ENCODE peak calls at places on chromosomes 16 and 17, in eight cellular contexts. N is Caco-2, Q is right atrium auricular region, S is adrenal gland, G is right lobe of liver, Z is heart right ventricle, B is foreskin fibroblast, P is colonic mucosa. E is an unnamed sample.
A peak's percentile ranks its signal among the peaks of the same experiment; 100 is the strongest.

GRCh38 chr16:1612320-1613111 is at the start of gene CRAMP1:
- DNase-seq in Q (no peak), N (peak; percentile 34), G (peak; percentile 62), S (peak; percentile 33), B (peak; percentile 39), P (peak; percentile 29), Z (peak; percentile 29), E (no peak)

GRCh38 chr16:81180578-81180977 is 57.9 kb upstream of the BCO1 start:
- DNase-seq in Z (no peak), G (no peak), N (no peak), B (peak; percentile 35), S (no peak), P (no peak), Q (no peak), E (no peak)

GRCh38 chr16:87724490-87725291 is 41.1 kb downstream of the KLHDC4 start:
- DNase-seq in Q (no peak), B (no peak), S (no peak), N (no peak), G (no peak), Z (no peak), P (no peak), E (peak; percentile 75)

GRCh38 chr16:11248133-11248532 is 7.9 kb downstream of the SOCS1 start:
- DNase-seq in P (no peak), N (no peak), S (no peak), Z (no peak), Q (no peak), B (no peak), G (no peak), E (no peak)

GRCh38 chr16:85591381-85591780 is 21.7 kb upstream of the GSE1 start:
- DNase-seq in N (no peak), P (no peak), Q (no peak), B (no peak), Z (no peak), S (no peak), G (no peak), E (no peak)

GRCh38 chr17:55440391-55440790 is 18.8 kb upstream of the MMD start:
- DNase-seq in Q (no peak), N (no peak), B (peak; percentile 45), P (no peak), Z (no peak), G (no peak), S (no peak), E (no peak)

GRCh38 chr17:33416131-33416530 is 123.0 kb upstream of the ASIC2 start:
- DNase-seq in S (no peak), G (no peak), Q (no peak), B (no peak), N (no peak), Z (no peak), P (no peak), E (no peak)

GRCh38 chr17:9615486-9615885 is 29.8 kb upstream of the USP43 start:
- DNase-seq in N (peak; percentile 1), S (no peak), G (no peak), P (no peak), Q (no peak), B (no peak), Z (no peak), E (no peak)

DNA sequence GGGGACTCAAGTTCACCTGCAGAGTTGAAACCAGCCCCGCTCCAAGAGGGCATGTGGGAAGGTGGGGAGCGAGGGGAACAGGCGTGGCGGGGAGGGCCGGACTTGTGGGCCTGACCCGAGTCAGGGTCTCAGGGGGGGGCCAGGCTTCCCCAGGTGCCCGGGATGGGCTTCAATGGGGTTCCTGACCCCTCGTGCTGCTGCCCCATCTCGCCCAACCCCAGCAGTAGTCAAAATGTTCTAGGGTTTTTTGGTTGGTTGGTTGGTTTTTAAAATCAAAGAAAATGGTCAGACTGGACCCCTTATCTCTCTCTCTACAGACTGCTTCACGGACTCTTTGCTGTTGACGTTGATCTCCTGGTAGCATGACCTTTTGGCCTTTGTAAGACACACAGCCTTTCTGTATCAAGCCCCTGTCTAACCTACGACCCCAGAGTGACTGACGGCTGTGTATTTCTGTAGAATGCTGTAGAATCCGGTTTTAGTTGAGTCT is 69.5 kb downstream of the AMFR start:
- DNase-seq in Z (no peak), Q (peak; percentile 36), S (peak; percentile 16), N (no peak), B (no peak), P (no peak), G (no peak), E (no peak)
- H3K4me3 ChIP-seq in Z (peak overlapping the region; percentile 28), Q (no peak overlapping the region), S (no peak overlapping the region), N (no peak overlapping the region), B (no peak overlapping the region), P (no peak overlapping the region), G (no peak overlapping the region), E (no peak overlapping the region)

GRCh38 chr17:44308320-44308818 is at the start of gene RUNDC3A:
- DNase-seq in S (peak; percentile 93), G (peak; percentile 78), Q (peak; percentile 73), P (peak; percentile 80), Z (peak; percentile 89), B (peak; percentile 90), N (peak; percentile 96), E (peak; percentile 79)

GRCh38 chr17:44310188-44310587 is 1.8 kb downstream of the RUNDC3A start:
- DNase-seq in S (no peak), N (no peak), P (no peak), Q (no peak), Z (no peak), G (no peak), B (no peak), E (no peak)

GRCh38 chr17:44308865-44309264 is 464 bp downstream of the RUNDC3A start:
- DNase-seq in Z (no peak), Q (no peak), B (no peak), S (no peak), G (no peak), P (no peak), N (no peak), E (no peak)

GRCh38 chr17:44309472-44309871 is 1.1 kb downstream of the RUNDC3A start:
- DNase-seq in P (no peak), G (no peak), Z (no peak), S (no peak), N (no peak), Q (no peak), B (no peak), E (no peak)

GRCh38 chr17:44307387-44308186 is 814 bp upstream of the RUNDC3A start:
- DNase-seq in N (peak; percentile 73), S (peak; percentile 84), B (peak; percentile 68), P (no peak), Q (no peak), Z (no peak), G (no peak), E (no peak)
- H3K4me3 ChIP-seq in N (peak overlapping the region; percentile 66), S (no peak overlapping the region), B (peak overlapping the region; percentile 51), P (peak overlapping the region; percentile 40), Q (peak overlapping the region; percentile 45), Z (peak overlapping the region; percentile 39), G (peak overlapping the region; percentile 26), E (peak overlapping the region; percentile 48)

GRCh38 chr17:77793146-77793887 is 165.2 kb upstream of the TNRC6C start:
- DNase-seq in N (no peak), Q (no peak), G (no peak), P (no peak), Z (no peak), B (no peak), S (no peak), E (no peak)

GRCh38 chr17:77793888-77794235 is 164.6 kb upstream of the TNRC6C start:
- DNase-seq in Z (no peak), S (no peak), B (no peak), P (no peak), G (no peak), N (no peak), Q (no peak), E (no peak)

GRCh38 chr17:77786740-77787505 is 171.6 kb upstream of the TNRC6C start:
- DNase-seq in G (no peak), Z (no peak), N (no peak), P (no peak), Q (no peak), B (peak; percentile 37), S (no peak), E (no peak)

GRCh38 chr17:77792626-77793025 is 165.9 kb upstream of the TNRC6C start:
- DNase-seq in S (no peak), Q (no peak), N (no peak), G (no peak), B (no peak), Z (no peak), P (no peak), E (no peak)

DNA sequence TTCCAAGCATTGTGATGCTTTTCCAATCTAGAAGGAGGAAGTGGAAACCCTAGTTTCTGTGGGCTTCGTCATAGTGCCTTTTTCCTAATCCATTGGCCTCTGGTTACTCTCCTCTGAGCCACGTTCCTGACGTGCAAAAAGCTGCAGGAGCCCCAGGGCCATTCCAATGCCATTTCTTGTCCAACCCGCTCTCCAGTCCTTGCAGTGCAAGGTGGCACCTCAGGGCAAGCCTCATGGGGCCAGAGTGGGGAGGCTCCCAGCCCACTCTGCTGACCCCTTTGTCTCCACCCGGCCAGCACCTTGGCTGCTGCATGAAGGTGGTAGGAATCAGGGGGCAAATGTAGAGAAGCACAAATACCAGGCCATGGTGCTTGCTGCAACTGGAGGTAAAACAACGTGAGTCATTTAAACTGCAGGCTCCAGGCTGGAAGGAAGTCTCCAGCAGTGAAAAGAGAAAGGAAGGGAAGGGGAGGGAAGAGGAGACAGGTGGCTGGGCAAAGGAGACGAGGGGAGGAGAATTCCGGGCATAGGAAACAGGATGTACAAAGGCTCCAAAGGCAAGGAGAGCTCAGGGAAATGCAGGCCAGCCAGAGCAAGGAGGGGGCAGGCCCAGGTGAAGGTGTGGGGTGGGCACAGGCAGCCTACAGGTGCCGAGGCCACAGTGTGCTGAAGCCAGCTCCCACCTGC is 168.2 kb upstream of the TNRC6C start:
- DNase-seq in P (no peak), Q (no peak), S (no peak), B (no peak), G (no peak), N (no peak), Z (no peak), E (no peak)
- H3K4me3 ChIP-seq in P (no peak overlapping the region), Q (no peak overlapping the region), S (no peak overlapping the region), B (no peak overlapping the region), G (no peak overlapping the region), N (no peak overlapping the region), Z (no peak overlapping the region), E (no peak overlapping the region)

GRCh38 chr17:8044819-8045810 is 6.3 kb downstream of the ALOX15B start:
- DNase-seq in S (no peak), Z (no peak), Q (no peak), G (no peak), B (no peak), N (no peak), P (no peak), E (no peak)

GRCh38 chr17:8041249-8041928 is 2.5 kb downstream of the ALOX15B start:
- DNase-seq in G (no peak), B (peak; percentile 78), Q (peak; percentile 62), S (no peak), Z (no peak), N (peak; percentile 39), P (peak; percentile 30), E (peak; percentile 78)

GRCh38 chr17:8038954-8039610 is at the start of gene ALOX15B:
- DNase-seq in Q (no peak), P (peak; percentile 73), Z (no peak), B (peak; percentile 27), S (no peak), N (no peak), G (no peak), E (no peak)

GRCh38 chr17:8041980-8042379 is 3.1 kb downstream of the ALOX15B start:
- DNase-seq in B (no peak), N (no peak), P (no peak), Q (no peak), Z (no peak), G (no peak), S (no peak), E (peak; percentile 28)

DNA sequence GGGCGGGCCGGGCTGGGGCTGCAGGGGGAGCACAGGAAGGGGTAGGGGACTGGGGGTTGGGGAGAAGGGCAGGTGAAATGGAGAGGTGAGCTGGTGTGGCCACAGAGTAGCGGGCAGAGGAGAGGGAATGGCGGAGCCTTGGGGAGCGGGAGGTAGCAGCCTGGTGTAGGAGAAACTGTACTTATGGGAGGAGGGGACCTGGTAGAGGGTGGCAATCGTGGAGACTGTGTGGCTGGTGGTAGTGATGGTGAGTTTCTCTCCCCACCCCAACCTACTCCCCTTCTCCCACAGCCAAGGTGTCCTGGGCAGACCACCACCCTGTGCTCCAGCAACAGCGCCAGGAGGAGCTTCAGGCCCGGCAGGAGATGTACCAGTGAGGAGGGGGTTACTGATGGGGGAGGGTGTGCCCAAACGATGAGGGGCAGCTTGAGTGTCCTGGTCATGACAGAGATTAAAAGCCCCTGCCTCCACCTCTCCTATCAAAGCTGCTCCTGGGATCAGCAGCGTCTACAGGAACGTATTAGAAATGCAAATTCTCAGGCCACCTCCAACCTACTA is 831 bp downstream of the ALOX15B start:
- DNase-seq in Q (no peak), Z (no peak), G (no peak), N (no peak), S (no peak), B (no peak), P (no peak), E (no peak)
- H3K4me3 ChIP-seq in Q (no peak overlapping the region), Z (no peak overlapping the region), G (no peak overlapping the region), N (no peak overlapping the region), S (no peak overlapping the region), B (no peak overlapping the region), P (no peak overlapping the region), E (no peak overlapping the region)

E was measured in Jurkat, Clone E6-1.